ENCODE peak calls at places on chromosomes 2 and 18, in five cellular contexts. E, V, Z, O and D are unnamed samples.

GRCh38 chr18:46893360-46893759 is 23.9 kb downstream of the PIAS2 start:
- DNase-seq in E (no peak), V (no peak), Z (no peak), O (no peak), D (no peak)

GRCh38 chr2:101848790-101849410 is 142.9 kb upstream of the IL1R2 start:
- DNase-seq in E (no peak), V (no peak), Z (no peak), O (no peak), D (no peak)

GRCh38 chr18:32287249-32287648 is 97.4 kb downstream of the MEP1B start:
- DNase-seq in E (no peak), V (no peak), Z (no peak), O (no peak), D (no peak)

GRCh38 chr2:173903611-173904394 is 61.4 kb downstream of the SP3 start:
- DNase-seq in E (peak), V (no peak), Z (no peak), O (no peak), D (no peak)

GRCh38 chr2:165469417-165469816 is at the start of gene CSRNP3:
- DNase-seq in E (peak), V (peak), Z (peak), O (peak), D (peak)

GRCh38 chr2:11899264-11899818 is 152.9 kb downstream of the LPIN1 start:
- DNase-seq in E (peak), V (no peak), Z (no peak), O (no peak), D (no peak)

GRCh38 chr2:239944706-239945551 is 80.2 kb downstream of the NDUFA10 start:
- DNase-seq in E (peak), V (no peak), Z (peak), O (peak), D (peak)

GRCh38 chr2:181679544-181679979 is 755 bp downstream of the NEUROD1 start:
- DNase-seq in E (no peak), V (no peak), Z (no peak), O (no peak), D (no peak)

GRCh38 chr2:62197017-62197586 is 1.2 kb downstream of the B3GNT2 start:
- DNase-seq in E (no peak), V (no peak), Z (peak), O (no peak), D (no peak)

GRCh38 chr18:54222922-54223567 is 1.4 kb downstream of the MBD2 start:
- DNase-seq in E (no peak), V (peak), Z (no peak), O (no peak), D (no peak)

GRCh38 chr2:38107738-38108410 is 31.9 kb upstream of the CYP1B1 start:
- DNase-seq in E (no peak), V (no peak), Z (no peak), O (no peak), D (no peak)

GRCh38 chr2:239303711-239304532 is 96.9 kb downstream of the HDAC4 start:
- DNase-seq in E (no peak), V (no peak), Z (no peak), O (peak), D (no peak)

DNA sequence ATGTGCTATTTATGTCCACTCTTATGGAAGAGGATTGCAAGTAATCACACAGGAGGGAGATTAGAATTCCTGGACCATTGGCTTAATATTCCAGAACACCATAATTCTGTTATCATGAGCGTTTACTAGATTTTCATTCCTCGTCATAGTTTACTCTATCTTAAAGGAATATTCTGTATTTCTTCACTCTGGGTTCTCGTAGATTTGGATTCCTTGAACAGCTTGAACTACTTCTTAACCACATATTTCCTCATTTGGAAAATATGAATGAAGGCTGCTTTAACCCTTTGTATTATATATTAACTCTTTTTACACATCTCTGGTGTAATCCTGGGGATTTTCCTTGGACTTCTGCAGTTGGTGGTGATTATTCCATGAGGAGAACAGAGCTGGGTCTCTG is 46.3 kb upstream of the CCBE1 start:
- DNase-seq in E (peak), V (no peak), Z (no peak), O (no peak), D (no peak)
- TF ChIP-seq CTCF in E (no peak), V (no peak), Z (no peak), O (no peak), D (no peak)

GRCh38 chr2:85577386-85578242 is at the start of gene VAMP8:
- DNase-seq in E (no peak), V (peak), Z (peak), O (no peak), D (no peak)
- TF ChIP-seq POLR2A in E (no peak), V (no peak), Z (no peak), O (no peak), D (no peak)

GRCh38 chr2:27118525-27119329 is at the start of gene CGREF1:
- DNase-seq in E (no peak), V (peak), Z (no peak), O (no peak), D (no peak)

GRCh38 chr2:27122791-27123190 is 824 bp upstream of the ABHD1 start:
- DNase-seq in E (no peak), V (no peak), Z (no peak), O (no peak), D (no peak)

GRCh38 chr2:27115485-27115884 is 3.4 kb downstream of the CGREF1 start:
- DNase-seq in E (peak), V (no peak), Z (no peak), O (no peak), D (no peak)

GRCh38 chr2:27123302-27124150 is at the start of gene ABHD1:
- DNase-seq in E (no peak), V (peak), Z (peak), O (peak), D (peak)

DNA sequence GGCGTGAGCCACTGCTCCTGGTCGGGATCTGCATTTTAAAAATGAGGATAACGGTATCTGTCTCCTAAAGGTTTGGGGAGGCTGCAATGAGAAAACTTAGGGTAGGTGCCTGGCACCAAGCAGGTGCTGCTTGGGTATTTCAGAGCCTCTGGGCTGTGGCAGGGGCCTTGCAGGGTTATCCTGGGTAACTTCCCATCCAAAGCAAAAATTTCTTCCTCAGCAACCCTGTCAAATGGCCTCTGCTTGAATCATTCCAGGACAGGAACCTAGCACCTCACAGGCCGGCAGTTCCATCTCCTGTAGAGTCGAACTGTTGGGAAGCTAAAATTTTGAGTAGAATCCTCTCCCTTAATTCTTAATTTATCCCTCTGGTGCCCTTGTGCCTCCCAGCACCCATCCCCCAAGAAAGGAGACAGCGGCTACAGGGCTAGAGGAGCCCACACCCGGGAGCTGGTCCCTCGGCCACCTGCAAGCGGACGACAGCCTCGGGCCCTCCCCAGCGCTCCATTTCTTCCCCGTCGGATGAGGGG is 868 bp downstream of the CGREF1 start:
- DNase-seq in E (no peak), V (no peak), Z (no peak), O (no peak), D (no peak)
- H3K4me3 ChIP-seq in E (peak), V (peak), Z (no peak), O (peak), D (peak)

GRCh38 chr2:168658706-168659105 is 143.7 kb upstream of the NOSTRIN start:
- DNase-seq in E (no peak), V (no peak), Z (no peak), O (no peak), D (no peak)

GRCh38 chr2:168663993-168664392 is 138.4 kb upstream of the NOSTRIN start:
- DNase-seq in E (peak), V (no peak), Z (no peak), O (no peak), D (no peak)

GRCh38 chr2:168660859-168661258 is 141.6 kb upstream of the NOSTRIN start:
- DNase-seq in E (no peak), V (no peak), Z (no peak), O (peak), D (no peak)

GRCh38 chr2:168662651-168663208 is 139.7 kb upstream of the NOSTRIN start:
- DNase-seq in E (no peak), V (no peak), Z (no peak), O (no peak), D (no peak)

DNA sequence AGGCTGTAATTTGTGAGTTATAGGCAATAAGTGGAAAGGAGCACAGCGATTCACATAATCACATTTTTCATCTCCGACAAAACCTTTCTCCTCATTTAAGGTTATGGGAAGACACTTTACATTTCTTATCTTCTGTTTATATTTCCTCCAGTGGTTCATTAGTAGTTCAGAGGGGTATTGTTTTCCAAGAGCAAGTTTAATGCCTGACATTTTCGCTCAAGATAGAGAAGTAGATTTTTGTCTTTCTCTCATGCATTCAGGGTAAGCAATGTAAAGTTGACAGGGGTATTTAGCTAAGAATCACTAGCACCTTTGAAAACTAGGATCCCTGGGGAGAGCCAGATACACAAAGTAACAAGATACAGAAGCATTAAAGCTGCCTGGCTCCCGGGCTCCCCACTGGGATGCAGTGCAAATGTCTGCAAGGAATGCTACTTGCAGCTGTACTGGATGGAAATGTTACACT is 141.0 kb upstream of the NOSTRIN start:
- DNase-seq in E (no peak), V (no peak), Z (no peak), O (no peak), D (no peak)
- TF ChIP-seq CTCF in E (no peak), V (no peak), Z (no peak), O (no peak), D (no peak)

GRCh38 chr18:13621886-13622619 is 104.3 kb downstream of the FAM210A start:
- DNase-seq in E (no peak), V (no peak), Z (no peak), O (no peak), D (no peak)
- TF ChIP-seq POLR2A in E (no peak), V (no peak), Z (no peak), O (no peak), D (no peak)

DNA sequence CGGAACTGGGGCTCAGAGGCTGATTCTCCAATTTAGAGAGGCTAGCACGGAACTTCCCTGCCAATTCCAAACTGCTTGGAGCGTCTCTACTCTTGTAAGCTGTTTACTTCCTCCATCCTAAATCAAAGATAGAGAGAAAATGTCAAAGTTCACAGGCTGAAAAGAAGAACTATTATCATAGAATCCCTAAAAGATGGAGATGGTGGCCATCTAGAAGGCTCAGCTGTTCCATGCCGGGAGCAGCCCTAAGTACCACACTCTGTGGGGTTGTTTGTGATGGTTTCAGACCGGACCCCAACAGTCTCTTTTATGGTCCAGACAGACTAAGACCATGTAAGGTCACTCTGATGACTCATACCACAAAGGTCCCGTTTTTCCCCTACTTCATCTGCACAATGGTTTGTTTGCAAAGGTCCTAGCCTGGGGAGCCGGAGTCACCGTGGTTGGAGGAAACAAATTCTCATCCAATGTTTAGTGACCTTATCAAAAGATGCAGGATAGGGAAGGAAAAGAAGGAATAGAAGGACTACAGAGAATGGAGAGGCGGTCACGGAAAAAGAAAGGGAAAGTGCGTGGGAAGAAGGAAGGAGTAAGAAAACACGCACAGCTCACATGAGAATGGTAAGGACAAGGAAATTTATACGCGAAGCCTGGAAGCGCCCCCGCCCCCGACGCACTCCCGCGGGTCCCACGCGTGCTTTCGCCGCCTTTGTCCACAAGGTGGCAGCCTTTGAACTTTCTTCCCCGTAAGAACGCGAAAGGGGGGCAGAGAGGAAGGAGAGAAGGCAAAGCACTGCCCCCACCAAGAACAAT is 463 bp upstream of the ANTXR1 start:
- DNase-seq in E (peak), V (peak), Z (peak), O (peak), D (peak)
- H3K4me3 ChIP-seq in E (peak), V (peak), Z (no peak), O (peak), D (peak)

GRCh38 chr2:136119717-136120675 is 2.0 kb upstream of the CXCR4 start:
- DNase-seq in E (no peak), V (no peak), Z (no peak), O (no peak), D (no peak)

GRCh38 chr2:136117391-136117841 is 533 bp downstream of the CXCR4 start:
- DNase-seq in E (peak), V (peak), Z (no peak), O (no peak), D (peak)

GRCh38 chr2:136118819-136119716 is 1.1 kb upstream of the CXCR4 start:
- DNase-seq in E (no peak), V (no peak), Z (no peak), O (peak), D (peak)

GRCh38 chr2:136116813-136117390 is 1.0 kb downstream of the CXCR4 start:
- DNase-seq in E (no peak), V (peak), Z (no peak), O (no peak), D (peak)

DNA sequence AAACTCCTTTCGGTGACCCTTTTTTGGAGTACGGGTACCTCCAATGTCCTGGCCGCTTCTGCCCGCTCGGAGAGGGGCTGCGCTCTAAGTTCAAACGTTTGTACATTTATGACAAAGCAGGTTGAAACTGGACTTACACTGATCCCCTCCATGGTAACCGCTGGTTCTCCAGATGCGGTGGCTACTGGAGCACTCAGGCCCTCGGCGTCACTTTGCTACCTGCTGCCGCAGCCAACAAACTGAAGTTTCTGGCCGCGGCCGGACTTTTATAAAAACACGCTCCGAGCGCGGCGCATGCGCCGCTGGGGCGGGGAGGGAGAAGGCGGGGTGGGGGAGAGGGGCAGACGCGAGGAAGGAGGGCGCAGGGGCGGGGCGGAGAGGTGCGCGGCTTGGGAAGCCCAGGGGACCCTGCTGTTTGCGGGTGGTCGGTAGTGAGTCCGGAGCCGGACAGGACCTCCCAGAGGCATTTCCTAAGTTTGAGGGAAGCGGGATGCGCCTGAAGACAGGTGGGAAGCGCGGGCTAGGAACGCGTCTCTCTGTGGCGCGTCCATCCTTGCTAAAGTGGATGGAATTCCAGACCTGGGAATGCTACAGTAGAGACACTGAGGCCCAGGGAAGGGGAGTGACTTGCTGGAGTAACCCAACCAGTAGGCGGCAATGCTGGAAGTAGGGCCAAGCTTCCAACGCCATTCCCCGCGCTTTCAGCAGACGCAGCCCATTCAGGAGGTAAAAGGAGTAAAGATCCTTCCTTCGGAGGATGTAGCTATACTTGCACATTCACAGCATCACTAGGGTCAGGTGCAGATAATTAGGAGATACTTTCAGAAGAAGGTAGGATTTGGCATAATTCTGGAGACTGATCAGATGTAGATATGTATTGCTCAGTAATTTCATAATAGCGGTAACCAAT is at the start of gene CXCR4:
- DNase-seq in E (peak), V (peak), Z (peak), O (no peak), D (peak)
- TF ChIP-seq CTCF in E (no peak), V (no peak), Z (no peak), O (no peak), D (no peak)

GRCh38 chr2:203535078-203535783 is at the start of gene RAPH1:
- DNase-seq in E (peak), V (peak), Z (peak), O (peak), D (peak)
- TF ChIP-seq POLR2A in E (peak), V (peak), Z (peak), O (peak), D (peak)

GRCh38 chr18:5894215-5894612 is 1.1 kb downstream of the TMEM200C start:
- DNase-seq in E (peak), V (no peak), Z (no peak), O (no peak), D (no peak)
- H3K4me3 ChIP-seq in E (peak), V (no peak), Z (no peak), O (no peak), D (peak)

GRCh38 chr18:4134691-4135090 is 320.4 kb downstream of the DLGAP1 start:
- DNase-seq in E (no peak), V (no peak), Z (no peak), O (no peak), D (no peak)

GRCh38 chr18:4125939-4126250 is 329.2 kb downstream of the DLGAP1 start:
- DNase-seq in E (no peak), V (no peak), Z (no peak), O (no peak), D (no peak)

GRCh38 chr18:4125246-4125938 is 329.7 kb downstream of the DLGAP1 start:
- DNase-seq in E (no peak), V (no peak), Z (no peak), O (no peak), D (no peak)

GRCh38 chr18:4126939-4127338 is 328.2 kb downstream of the DLGAP1 start:
- DNase-seq in E (no peak), V (no peak), Z (no peak), O (no peak), D (no peak)

DNA sequence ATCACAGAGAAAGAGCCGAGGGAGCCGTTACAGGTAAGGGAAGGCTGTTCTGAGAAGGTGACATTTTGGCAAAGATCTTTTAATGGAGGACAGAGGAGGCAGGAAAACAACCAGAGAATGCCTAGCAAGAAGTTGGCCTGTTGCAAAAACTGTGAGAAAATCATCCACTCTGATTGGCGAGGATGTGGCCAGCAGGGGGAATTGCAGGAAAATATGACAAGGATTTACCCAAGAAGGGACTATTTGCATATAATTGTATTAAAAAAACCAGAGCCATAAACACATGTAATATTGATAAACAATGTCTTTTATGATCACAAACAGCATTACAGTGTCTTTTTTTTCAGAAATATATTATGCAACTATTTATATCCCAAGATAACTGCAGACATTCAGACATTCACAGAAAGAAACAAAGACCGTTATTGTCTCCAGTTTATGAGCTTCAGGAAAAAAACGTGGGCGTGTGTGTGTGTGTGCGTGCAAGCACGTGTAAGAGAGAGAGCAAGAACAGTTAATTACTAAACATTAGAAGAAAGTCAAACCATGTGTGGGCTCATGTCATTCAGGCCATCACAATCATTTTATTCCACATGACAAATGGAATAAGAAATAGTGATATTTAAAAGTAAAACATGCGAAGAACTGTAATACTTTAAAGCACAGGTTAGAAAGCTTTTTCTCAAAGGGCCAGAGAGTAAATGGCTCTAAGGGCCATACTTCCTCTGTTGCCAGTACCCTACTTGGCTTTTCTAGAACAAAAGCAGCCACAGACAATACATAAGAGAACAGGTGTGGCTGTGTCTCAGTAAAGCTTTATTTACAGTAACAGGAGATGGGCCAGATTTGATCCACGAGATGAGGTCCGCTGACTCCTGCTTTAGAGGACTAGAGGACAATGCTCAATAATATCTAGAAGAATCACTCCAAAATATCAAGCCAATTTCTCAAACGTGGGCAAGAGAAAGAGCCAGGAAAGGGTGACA is 324.1 kb downstream of the DLGAP1 start:
- DNase-seq in E (no peak), V (no peak), Z (no peak), O (no peak), D (no peak)
- TF ChIP-seq CTCF in E (no peak), V (no peak), Z (no peak), O (no peak), D (no peak)